ENCODE peak calls at places on chromosomes 4 and X, in four cellular contexts. One of them, this sample, is unnamed. For H3K4me1, the result is how much of the 10 kb centered on the place peaks cover.

GRCh38 chr4:78937837-78938236 is 1.4 kb downstream of the PAQR3 start:
- DNase-seq in body of pancreas: no peak
- DNase-seq in psoas muscle: no peak
- DNase-seq in right lobe of liver: no peak
- DNase-seq in this sample: no peak

GRCh38 chr4:76950846-76951321 is 1.3 kb downstream of the SEPTIN11 start:
- DNase-seq in body of pancreas: no peak
- DNase-seq in psoas muscle: no peak
- DNase-seq in right lobe of liver: no peak
- DNase-seq in this sample: no peak

GRCh38 chr4:153669838-153670237 is 14.2 kb upstream of the TLR2 start:
- DNase-seq in body of pancreas: no peak
- DNase-seq in psoas muscle: no peak
- DNase-seq in right lobe of liver: no peak
- DNase-seq in this sample: no peak

GRCh38 chrX:138026211-138026610 is 460.3 kb downstream of the ZIC3 start:
- DNase-seq in body of pancreas: no peak
- DNase-seq in psoas muscle: no peak
- DNase-seq in right lobe of liver: no peak
- DNase-seq in this sample: no peak

GRCh38 chrX:21194526-21194925 is 179.7 kb upstream of the CNKSR2 start:
- DNase-seq in body of pancreas: no peak
- DNase-seq in psoas muscle: no peak
- DNase-seq in right lobe of liver: no peak
- DNase-seq in this sample: no peak

GRCh38 chr4:137707626-137708025 is 175.3 kb upstream of the PCDH18 start:
- DNase-seq in body of pancreas: no peak
- DNase-seq in psoas muscle: no peak
- DNase-seq in right lobe of liver: no peak
- DNase-seq in this sample: no peak

GRCh38 chrX:75156537-75156945 is 458 bp upstream of the ABCB7 start:
- DNase-seq in body of pancreas: no peak
- DNase-seq in psoas muscle: no peak
- DNase-seq in right lobe of liver: no peak
- DNase-seq in this sample: no peak

GRCh38 chrX:153648358-153649177 is 1.6 kb downstream of the DUSP9 start:
- DNase-seq in body of pancreas: no peak
- DNase-seq in psoas muscle: no peak
- DNase-seq in right lobe of liver: no peak
- DNase-seq in this sample: no peak

GRCh38 chr4:94274912-94275311 is 67.2 kb downstream of the SMARCAD1 start:
- DNase-seq in body of pancreas: no peak
- DNase-seq in psoas muscle: no peak
- DNase-seq in right lobe of liver: no peak
- DNase-seq in this sample: no peak

GRCh38 chr4:140005699-140006098 is 148.3 kb downstream of the MAML3 start:
- DNase-seq in body of pancreas: no peak
- DNase-seq in psoas muscle: no peak
- DNase-seq in right lobe of liver: no peak
- DNase-seq in this sample: no peak

GRCh38 chr4:147599764-147600163 is 17.4 kb upstream of the TMEM184C start:
- DNase-seq in body of pancreas: no peak
- DNase-seq in psoas muscle: no peak
- DNase-seq in right lobe of liver: no peak
- DNase-seq in this sample: no peak

GRCh38 chr4:119116925-119117900 is 18.4 kb upstream of the MYOZ2 start:
- DNase-seq in body of pancreas: no peak
- DNase-seq in psoas muscle: no peak
- DNase-seq in right lobe of liver: no peak
- DNase-seq in this sample: no peak

GRCh38 chr4:3121596-3121995 is 47.1 kb downstream of the HTT start:
- DNase-seq in body of pancreas: no peak
- DNase-seq in psoas muscle: no peak
- DNase-seq in right lobe of liver: no peak
- DNase-seq in this sample: no peak

GRCh38 chr4:110953191-110953590 is 330.3 kb upstream of the PITX2 start:
- DNase-seq in body of pancreas: no peak
- DNase-seq in psoas muscle: no peak
- DNase-seq in right lobe of liver: no peak
- DNase-seq in this sample: no peak

GRCh38 chrX:40651620-40652223 is 4.4 kb upstream of the CXorf38 start:
- DNase-seq in body of pancreas: peak
- DNase-seq in psoas muscle: peak
- DNase-seq in right lobe of liver: no peak
- DNase-seq in this sample: peak

GRCh38 chr4:154626793-154627484 is 14.5 kb upstream of the FGG start:
- DNase-seq in body of pancreas: peak
- DNase-seq in psoas muscle: peak
- DNase-seq in right lobe of liver: peak
- DNase-seq in this sample: peak

GRCh38 chr4:159174645-159175147 is 71.8 kb downstream of the RAPGEF2 start:
- DNase-seq in body of pancreas: no peak
- DNase-seq in psoas muscle: no peak
- DNase-seq in right lobe of liver: no peak
- DNase-seq in this sample: no peak

GRCh38 chr4:93764647-93765246 is 63.8 kb upstream of the ATOH1 start:
- DNase-seq in body of pancreas: peak
- DNase-seq in psoas muscle: no peak
- DNase-seq in right lobe of liver: no peak
- DNase-seq in this sample: no peak

GRCh38 chr4:72375050-72375736 is 193.8 kb downstream of the ADAMTS3 start:
- DNase-seq in body of pancreas: no peak
- DNase-seq in psoas muscle: peak
- DNase-seq in right lobe of liver: no peak
- DNase-seq in this sample: no peak

DNA sequence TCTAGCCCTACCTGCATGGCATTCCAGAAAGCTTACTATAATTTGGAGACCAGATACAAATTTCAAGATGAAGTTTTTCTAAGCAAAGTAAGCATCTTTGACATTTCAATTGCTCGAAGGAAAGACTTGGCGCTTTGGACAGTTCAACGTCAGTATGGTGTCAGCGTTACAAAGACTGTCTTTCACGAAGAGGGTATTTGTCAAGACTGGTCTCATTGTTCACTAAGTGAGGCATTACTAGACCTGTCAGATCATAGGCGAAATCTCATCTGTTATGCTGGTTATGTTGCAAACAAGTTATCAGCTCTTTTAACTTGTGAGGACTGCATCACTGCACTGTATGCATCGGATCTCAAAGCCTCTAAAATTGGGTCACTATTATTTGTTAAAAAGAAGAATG is 17.6 kb downstream of the THAP9 start:
- DNase-seq in body of pancreas: no peak
- DNase-seq in psoas muscle: no peak
- DNase-seq in right lobe of liver: no peak
- DNase-seq in this sample: no peak
- TF ChIP-seq CTCF in body of pancreas: no peak
- TF ChIP-seq CTCF in psoas muscle: no peak
- TF ChIP-seq CTCF in right lobe of liver: no peak
- TF ChIP-seq CTCF in this sample: no peak

GRCh38 chr4:126969360-126969759 is 663.4 kb upstream of the INTU start:
- DNase-seq in body of pancreas: no peak
- DNase-seq in psoas muscle: no peak
- DNase-seq in right lobe of liver: no peak
- DNase-seq in this sample: no peak
- H3K4me1 ChIP-seq in body of pancreas: under half
- H3K4me1 ChIP-seq in psoas muscle: under half
- H3K4me1 ChIP-seq in right lobe of liver: under half
- H3K4me1 ChIP-seq in this sample: under half

GRCh38 chrX:130444641-130445336 is 43.0 kb downstream of the RBMX2 start:
- DNase-seq in body of pancreas: no peak
- DNase-seq in psoas muscle: no peak
- DNase-seq in right lobe of liver: no peak
- DNase-seq in this sample: no peak
- TF ChIP-seq CTCF in body of pancreas: no peak
- TF ChIP-seq CTCF in psoas muscle: no peak
- TF ChIP-seq CTCF in right lobe of liver: no peak
- TF ChIP-seq CTCF in this sample: no peak

DNA sequence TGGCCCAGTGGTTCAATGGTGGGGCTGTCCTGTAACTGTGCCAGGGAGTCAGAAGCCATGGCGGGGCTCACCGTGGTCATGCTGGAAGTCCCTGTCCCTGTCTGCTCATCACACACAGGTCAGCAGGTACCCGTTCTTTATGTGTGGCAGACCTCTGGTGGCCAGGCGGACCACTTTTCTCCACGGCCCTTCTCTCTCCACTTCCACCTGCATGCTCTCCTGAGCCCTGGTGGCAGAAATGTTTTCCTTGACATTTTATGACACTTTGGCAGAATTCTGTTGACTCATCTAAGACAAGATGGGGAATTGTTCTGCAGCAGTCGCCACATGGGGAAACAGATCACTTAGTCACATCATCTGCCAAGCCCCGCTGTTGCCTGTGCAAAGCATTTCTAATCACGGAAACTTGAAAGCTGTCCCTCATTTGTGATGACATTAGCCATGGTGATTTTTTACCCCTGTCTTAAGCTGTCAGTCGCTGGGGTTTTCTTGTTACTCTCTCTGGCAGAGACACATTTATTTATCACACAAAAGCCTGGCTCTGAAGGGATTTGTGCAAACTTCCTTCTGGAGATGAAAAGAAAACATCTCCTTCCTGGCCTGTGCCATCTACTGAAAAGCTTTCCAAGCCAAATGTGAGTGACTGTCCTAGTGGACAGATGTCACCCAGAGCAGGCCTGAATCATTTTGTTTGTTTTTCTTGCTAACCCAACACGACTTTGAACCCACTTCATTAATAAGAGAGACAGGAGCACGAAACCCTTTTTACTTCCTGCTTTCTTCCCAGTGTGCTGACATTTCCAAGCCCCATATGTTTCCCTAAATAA is 38.8 kb upstream of the STIM2 start:
- DNase-seq in body of pancreas: no peak
- DNase-seq in psoas muscle: no peak
- DNase-seq in right lobe of liver: no peak
- DNase-seq in this sample: no peak
- H3K4me1 ChIP-seq in body of pancreas: under half
- H3K4me1 ChIP-seq in psoas muscle: under half
- H3K4me1 ChIP-seq in right lobe of liver: under half
- H3K4me1 ChIP-seq in this sample: under half

GRCh38 chr4:48767055-48767454 is 13.0 kb downstream of the FRYL start:
- DNase-seq in body of pancreas: no peak
- DNase-seq in psoas muscle: no peak
- DNase-seq in right lobe of liver: no peak
- DNase-seq in this sample: no peak
- TF ChIP-seq CTCF in body of pancreas: no peak
- TF ChIP-seq CTCF in psoas muscle: no peak
- TF ChIP-seq CTCF in right lobe of liver: no peak
- TF ChIP-seq CTCF in this sample: no peak